ENCODE peak calls at places on chromosomes 11 and 22, in five cellular contexts. T, W, Y, L and P are unnamed samples.

GRCh38 chr11:74397531-74398243 is 546 bp downstream of the PGM2L1 start:
- DNase-seq in L (peak), T (peak), Y (peak), W (no peak), P (peak)

GRCh38 chr22:45460288-45461109 is 42.2 kb upstream of the FBLN1 start:
- DNase-seq in L (no peak), T (no peak), Y (peak), W (no peak), P (peak)

GRCh38 chr11:20671856-20672546 is 2.6 kb downstream of the NELL1 start:
- DNase-seq in Y (peak), T (peak), W (no peak), L (peak), P (no peak)

GRCh38 chr22:44597616-44598015 is 99.6 kb upstream of the RTL6 start:
- DNase-seq in L (no peak), Y (peak), T (no peak), W (no peak), P (peak)

GRCh38 chr22:25334091-25334490 is 114.7 kb downstream of the CRYBB2 start:
- DNase-seq in T (peak), Y (no peak), W (peak), L (peak), P (peak)

GRCh38 chr11:79388201-79388600 is 52.6 kb downstream of the TENM4 start:
- DNase-seq in T (no peak), W (no peak), L (no peak), Y (no peak), P (no peak)

GRCh38 chr22:29524440-29525191 is 28.9 kb downstream of the THOC5 start:
- DNase-seq in Y (peak), L (peak), W (no peak), T (peak), P (peak)

GRCh38 chr11:834371-835316 is 1.9 kb downstream of the CD151 start:
- DNase-seq in W (no peak), T (no peak), L (no peak), Y (no peak), P (peak)

GRCh38 chr11:17810736-17811135 is 76.2 kb downstream of the KCNC1 start:
- DNase-seq in L (no peak), Y (peak), T (no peak), W (no peak), P (peak)

GRCh38 chr22:23215294-23216204 is 35.2 kb downstream of the BCR start:
- DNase-seq in L (no peak), W (no peak), Y (no peak), T (no peak), P (peak)

GRCh38 chr11:43376594-43376993 is 17.9 kb downstream of the TTC17 start:
- DNase-seq in T (no peak), Y (no peak), L (peak), W (no peak), P (peak)

GRCh38 chr22:22817468-22818201 is 70.0 kb upstream of the IGLL5 start:
- DNase-seq in Y (no peak), T (peak), L (no peak), W (no peak), P (no peak)

GRCh38 chr22:47498969-47499368 is 736.5 kb downstream of the TBC1D22A start:
- DNase-seq in L (no peak), Y (no peak), W (no peak), T (no peak), P (no peak)

GRCh38 chr11:61254403-61255025 is 13.5 kb downstream of the PGA5 start:
- DNase-seq in T (peak), W (peak), Y (peak), L (peak), P (peak)

GRCh38 chr11:59615132-59615636 is 390 bp downstream of the OSBP start:
- DNase-seq in Y (no peak), W (no peak), L (peak), T (peak), P (no peak)

GRCh38 chr11:30889116-30889765 is 303.1 kb upstream of the MPPED2 start:
- DNase-seq in L (no peak), Y (no peak), T (no peak), W (no peak), P (peak)

GRCh38 chr11:76162336-76163288 is 43.7 kb downstream of the WNT11 start:
- DNase-seq in T (peak), Y (no peak), L (no peak), W (no peak), P (no peak)

GRCh38 chr11:5289696-5290095 is 12.1 kb downstream of the OR51B4 start:
- DNase-seq in T (no peak), L (no peak), Y (no peak), W (no peak), P (peak)

GRCh38 chr22:24164823-24165379 is 16.4 kb upstream of the SUSD2 start:
- DNase-seq in T (no peak), L (no peak), Y (peak), W (no peak), P (no peak)

GRCh38 chr11:87428266-87428665 is 390.5 kb downstream of the TMEM135 start:
- DNase-seq in L (no peak), T (no peak), Y (no peak), W (no peak), P (peak)

GRCh38 chr11:130051077-130051476 is 18.6 kb upstream of the APLP2 start:
- DNase-seq in T (no peak), Y (no peak), W (no peak), L (no peak), P (peak)

GRCh38 chr11:21646351-21646750 is 546.5 kb upstream of the ANO5 start:
- DNase-seq in T (no peak), W (no peak), Y (no peak), L (no peak), P (no peak)

GRCh38 chr22:41286639-41287091 is 678 bp upstream of the RANGAP1 start:
- DNase-seq in Y (peak), W (peak), T (peak), L (peak), P (peak)

GRCh38 chr22:22164541-22165272 is 79.9 kb upstream of the VPREB1 start:
- DNase-seq in T (peak), W (no peak), L (no peak), Y (no peak), P (no peak)

GRCh38 chr11:19867064-19867463 is 154.4 kb downstream of the NAV2 start:
- DNase-seq in T (no peak), Y (no peak), L (no peak), W (no peak), P (no peak)

GRCh38 chr22:33747576-33748180 is 172.6 kb downstream of the LARGE1 start:
- DNase-seq in T (no peak), Y (peak), L (no peak), W (no peak), P (no peak)

GRCh38 chr22:50206599-50206998 is 5.8 kb downstream of the SELENOO start:
- DNase-seq in L (peak), W (no peak), T (peak), Y (peak), P (peak)

GRCh38 chr11:92380882-92381281 is 156.3 kb downstream of the FAT3 start:
- DNase-seq in L (no peak), W (no peak), T (no peak), Y (no peak), P (peak)

GRCh38 chr11:62242021-62242420 is at the start of gene SCGB1D2:
- DNase-seq in W (no peak), T (no peak), Y (peak), L (peak), P (no peak)

GRCh38 chr11:127054153-127054552 is 53.6 kb upstream of the KIRREL3 start:
- DNase-seq in L (no peak), Y (no peak), W (no peak), T (no peak), P (no peak)

GRCh38 chr22:21832291-21833290 is 34.9 kb downstream of the MAPK1 start:
- DNase-seq in Y (no peak), W (no peak), T (peak), L (no peak), P (peak)

GRCh38 chr11:8036986-8037385 is 44.0 kb upstream of the TUB start:
- DNase-seq in L (no peak), T (no peak), Y (no peak), W (no peak), P (no peak)

GRCh38 chr11:60862171-60862570 is 5.2 kb upstream of the ZP1 start:
- DNase-seq in T (no peak), L (no peak), Y (no peak), W (no peak), P (no peak)

GRCh38 chr11:57397394-57397990 is 7.0 kb upstream of the PRG2 start:
- DNase-seq in W (no peak), T (no peak), L (no peak), Y (no peak), P (no peak)

GRCh38 chr11:63822438-63822837 is 9.2 kb downstream of the SPINDOC start:
- DNase-seq in L (no peak), Y (no peak), T (no peak), W (no peak), P (no peak)

DNA sequence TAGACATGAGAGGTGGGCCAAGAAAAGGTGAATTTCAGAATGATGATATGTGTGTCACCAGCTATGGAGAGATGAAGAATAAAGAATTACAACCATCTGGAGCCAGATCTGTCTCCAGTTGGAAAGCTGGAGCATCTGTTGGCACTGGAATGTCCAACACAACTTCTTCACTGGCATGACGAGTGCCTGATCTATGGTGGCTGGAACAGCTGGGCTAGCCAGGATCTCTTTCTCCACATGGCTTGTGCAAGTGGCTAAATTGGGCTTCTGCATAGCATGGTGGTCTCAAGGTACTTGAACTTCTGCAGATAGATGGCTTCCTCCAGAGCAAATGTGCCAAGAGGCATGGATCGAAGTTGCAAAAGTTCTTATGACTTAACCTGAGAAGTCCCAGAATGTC is 256.1 kb upstream of the NCAM1 start:
- DNase-seq in Y (no peak), L (no peak), T (no peak), W (no peak), P (no peak)
- TF ChIP-seq MXI1 in Y (no peak), L (no peak), T (no peak), W (no peak), P (no peak)

GRCh38 chr11:16111690-16112089 is 244.7 kb downstream of the SOX6 start:
- DNase-seq in L (no peak), T (no peak), Y (no peak), W (no peak), P (no peak)
- TF ChIP-seq MXI1 in L (no peak), T (no peak), Y (no peak), W (no peak), P (no peak)

DNA sequence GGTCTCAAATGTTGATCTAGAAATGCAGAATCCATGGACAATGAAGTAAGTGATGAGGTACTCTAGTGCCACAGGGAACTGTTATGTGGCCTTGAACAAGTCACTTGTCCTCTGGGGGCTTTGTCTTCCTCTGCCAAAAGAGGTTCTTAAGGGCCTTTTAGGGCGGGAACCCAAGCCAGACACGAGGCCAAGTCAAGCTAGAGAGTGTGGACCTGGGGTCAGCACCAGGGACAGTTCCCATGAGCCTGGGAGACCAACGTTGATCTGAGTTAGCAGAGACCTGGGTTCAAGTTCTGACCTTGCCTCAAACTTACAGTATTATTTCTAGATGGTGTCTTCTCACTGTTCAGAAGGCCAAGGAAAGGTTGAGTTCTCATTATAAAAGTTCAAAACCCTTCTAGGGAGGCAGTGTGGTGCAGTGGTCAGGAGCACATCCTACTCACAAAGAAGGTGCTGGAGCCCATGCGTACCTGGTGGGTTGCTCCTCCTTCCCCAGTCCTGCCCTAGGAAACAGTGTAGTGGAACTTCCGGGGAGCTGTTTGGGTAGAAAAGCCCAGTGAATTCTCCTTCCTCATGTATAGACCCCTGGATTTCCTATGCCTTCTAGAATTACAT is 121.5 kb downstream of the CHST1 start:
- DNase-seq in Y (no peak), L (no peak), T (peak), W (no peak), P (peak)
- TF ChIP-seq MXI1 in Y (no peak), L (no peak), T (no peak), W (no peak), P (no peak)

DNA sequence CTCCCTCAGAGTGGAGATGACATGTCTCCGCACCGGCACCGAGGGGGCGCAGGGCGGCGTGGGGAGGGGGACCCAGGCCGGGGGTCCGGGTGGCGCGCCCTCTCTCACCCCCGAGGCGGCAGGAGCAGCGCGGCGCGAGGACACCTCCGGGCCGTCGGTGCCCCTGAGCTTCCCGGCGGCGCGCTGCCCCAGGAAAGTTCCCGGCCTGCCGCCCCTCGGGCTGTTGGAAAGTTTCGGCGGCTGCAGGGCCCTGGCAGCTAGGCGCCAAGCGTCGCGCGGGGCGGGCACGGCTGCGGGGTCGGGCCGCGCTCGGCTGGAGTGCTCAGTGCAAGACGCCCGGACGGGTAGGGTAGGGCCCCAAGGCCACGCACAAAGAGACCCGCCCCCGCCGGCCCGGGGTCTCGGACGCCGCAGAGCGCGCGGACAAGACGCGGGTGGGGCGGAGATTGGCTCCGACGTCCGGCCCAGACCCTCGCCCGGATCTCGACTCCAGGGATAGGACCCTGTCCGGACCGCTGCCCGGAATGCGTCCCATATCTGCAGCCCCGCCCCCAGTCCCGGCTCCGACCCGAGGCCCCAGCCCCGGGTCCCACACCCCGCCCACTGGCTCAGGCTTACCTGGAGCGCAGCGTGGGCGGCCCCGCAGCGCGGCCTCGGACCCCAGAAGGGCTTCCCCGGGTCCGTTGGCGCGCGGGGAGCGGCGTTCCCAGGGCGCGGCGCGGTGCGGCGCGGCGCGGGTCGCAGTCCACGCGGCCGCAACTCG is 471 bp downstream of the ARVCF start:
- DNase-seq in W (no peak), L (peak), T (peak), Y (peak), P (no peak)
- TF ChIP-seq MXI1 in W (no peak), L (peak), T (no peak), Y (no peak), P (no peak)

GRCh38 chr11:15293975-15294374 is 179.3 kb downstream of the INSC start:
- DNase-seq in W (no peak), T (no peak), Y (no peak), L (no peak), P (no peak)

GRCh38 chr11:15286465-15286864 is 171.7 kb downstream of the INSC start:
- DNase-seq in L (no peak), T (no peak), Y (no peak), W (no peak), P (no peak)

GRCh38 chr11:15288801-15289342 is 174.1 kb downstream of the INSC start:
- DNase-seq in Y (peak), W (no peak), T (no peak), L (no peak), P (no peak)

GRCh38 chr11:15289718-15290117 is 175.0 kb downstream of the INSC start:
- DNase-seq in W (no peak), L (no peak), Y (peak), T (no peak), P (no peak)

DNA sequence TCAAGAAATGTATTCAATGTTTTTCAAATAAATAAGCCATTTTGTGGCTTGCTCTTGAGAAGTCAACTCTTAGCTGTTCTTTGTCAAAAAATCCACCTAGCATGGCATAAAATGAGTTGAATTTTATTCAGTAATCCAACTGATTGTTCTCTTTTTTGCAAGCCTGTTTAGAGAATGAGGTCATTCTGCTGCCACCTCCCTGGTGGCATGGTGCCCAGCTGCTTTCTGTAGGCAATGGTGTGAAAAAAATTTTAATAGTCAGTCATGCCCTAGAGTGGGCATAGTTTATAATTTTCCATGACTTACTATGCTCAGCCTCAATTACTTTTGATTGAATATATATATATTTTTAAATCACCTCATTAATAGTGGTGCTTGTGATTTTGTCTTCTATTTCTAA is 177.2 kb downstream of the INSC start:
- DNase-seq in Y (no peak), T (no peak), L (no peak), W (no peak), P (no peak)
- TF ChIP-seq MXI1 in Y (no peak), T (no peak), L (no peak), W (no peak), P (no peak)

DNA sequence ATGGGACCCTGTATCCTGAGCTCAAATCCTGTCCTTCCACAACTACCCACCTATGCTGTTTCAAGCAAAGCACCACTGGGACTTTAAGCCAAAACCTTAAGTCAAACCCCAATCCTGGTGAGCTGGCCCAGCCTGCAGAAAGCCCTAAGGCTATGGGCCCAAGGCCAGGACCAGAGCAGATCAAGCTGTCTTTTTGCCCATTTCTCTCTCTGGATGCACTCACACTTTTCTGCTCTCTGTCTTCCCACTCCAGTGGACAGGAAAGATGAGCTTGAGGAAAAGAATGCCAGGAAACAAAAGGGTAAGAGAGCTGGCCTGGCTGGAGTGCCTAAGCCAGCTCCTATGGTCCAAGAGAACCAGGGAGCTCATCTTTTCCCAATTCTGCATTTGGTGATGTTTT is 284.3 kb upstream of the ISX start:
- DNase-seq in Y (no peak), L (no peak), T (no peak), W (no peak), P (no peak)
- TF ChIP-seq MXI1 in Y (no peak), L (no peak), T (no peak), W (no peak), P (no peak)

GRCh38 chr11:129023968-129024676 is 81.5 kb upstream of the TP53AIP1 start:
- DNase-seq in Y (no peak), L (no peak), T (no peak), W (no peak), P (peak)
- TF ChIP-seq MXI1 in Y (no peak), L (no peak), T (no peak), W (no peak), P (no peak)

GRCh38 chr22:49086606-49087157 is 741.0 kb downstream of the BRD1 start:
- DNase-seq in Y (no peak), W (no peak), L (no peak), T (no peak), P (no peak)
- TF ChIP-seq MXI1 in Y (no peak), W (no peak), L (no peak), T (no peak), P (no peak)

GRCh38 chr11:118087933-118088332 is 1.2 kb upstream of the SMIM35 start:
- DNase-seq in Y (no peak), L (no peak), W (no peak), T (no peak), P (no peak)

GRCh38 chr11:118084247-118084646 is 2.5 kb downstream of the SMIM35 start:
- DNase-seq in T (no peak), L (peak), Y (no peak), W (peak), P (no peak)

GRCh38 chr11:118084656-118085055 is 2.1 kb downstream of the SMIM35 start:
- DNase-seq in L (no peak), W (no peak), T (no peak), Y (no peak), P (no peak)

GRCh38 chr11:118088531-118088930 is 1.8 kb upstream of the SMIM35 start:
- DNase-seq in T (no peak), L (peak), Y (no peak), W (no peak), P (no peak)

GRCh38 chr11:118086913-118087768 is at the start of gene SMIM35:
- DNase-seq in W (no peak), Y (no peak), L (no peak), T (no peak), P (no peak)
- TF ChIP-seq MXI1 in W (no peak), Y (no peak), L (no peak), T (no peak), P (no peak)